ENCODE peak calls at places on chromosomes 3 and 15, in nine cellular contexts. N is transverse colon, Z is GM12892, F is ovary, G is body of pancreas, W is sigmoid colon, X is A549, Q is IMR-90, P is heart left ventricle. O is an unnamed sample.

GRCh38 chr3:13420817-13421755 is 964 bp upstream of the NUP210 start:
- DNase-seq in N (peak; percentile 60), Z (peak; percentile 52), F (no peak), G (no peak), W (no peak), X (no peak), Q (no peak), P (no peak), O (peak; percentile 50)

GRCh38 chr3:38354588-38355344 is 8.2 kb downstream of the XYLB start:
- DNase-seq in N (peak; percentile 53), Z (no peak), F (no peak), G (no peak), W (no peak), X (no peak), Q (peak; percentile 68), P (no peak), O (peak; percentile 58)

GRCh38 chr15:59160880-59161593 is 45.6 kb upstream of the LDHAL6B start:
- DNase-seq in N (no peak), Z (no peak), F (peak; percentile 41), G (no peak), W (no peak), X (peak; percentile 41), Q (peak; percentile 20), P (no peak), O (no peak)

GRCh38 chr3:111592143-111592542 is 3.0 kb downstream of the ZBED2 start:
- DNase-seq in N (no peak), Z (no peak), F (no peak), G (no peak), W (no peak), X (no peak), Q (peak; percentile 64), P (no peak), O (no peak)

GRCh38 chr15:78944202-78944625 is 632 bp downstream of the CTSH start:
- DNase-seq in N (peak; percentile 35), Z (no peak), F (no peak), G (no peak), W (no peak), X (no peak), Q (no peak), P (peak; percentile 51), O (no peak)

GRCh38 chr15:32730677-32731654 is 13.2 kb downstream of the GREM1 start:
- DNase-seq in N (peak; percentile 89), Z (no peak), F (no peak), G (peak; percentile 65), W (no peak), X (no peak), Q (no peak), P (no peak), O (peak; percentile 51)

GRCh38 chr3:7728566-7729519 is 772.8 kb upstream of the LMCD1 start:
- DNase-seq in N (no peak), Z (no peak), F (no peak), G (no peak), W (no peak), X (no peak), Q (no peak), P (no peak), O (no peak)

GRCh38 chr3:73827658-73828313 is 203.0 kb upstream of the PDZRN3 start:
- DNase-seq in N (peak; percentile 22), Z (no peak), F (no peak), G (no peak), W (no peak), X (no peak), Q (peak; percentile 37), P (no peak), O (no peak)

DNA sequence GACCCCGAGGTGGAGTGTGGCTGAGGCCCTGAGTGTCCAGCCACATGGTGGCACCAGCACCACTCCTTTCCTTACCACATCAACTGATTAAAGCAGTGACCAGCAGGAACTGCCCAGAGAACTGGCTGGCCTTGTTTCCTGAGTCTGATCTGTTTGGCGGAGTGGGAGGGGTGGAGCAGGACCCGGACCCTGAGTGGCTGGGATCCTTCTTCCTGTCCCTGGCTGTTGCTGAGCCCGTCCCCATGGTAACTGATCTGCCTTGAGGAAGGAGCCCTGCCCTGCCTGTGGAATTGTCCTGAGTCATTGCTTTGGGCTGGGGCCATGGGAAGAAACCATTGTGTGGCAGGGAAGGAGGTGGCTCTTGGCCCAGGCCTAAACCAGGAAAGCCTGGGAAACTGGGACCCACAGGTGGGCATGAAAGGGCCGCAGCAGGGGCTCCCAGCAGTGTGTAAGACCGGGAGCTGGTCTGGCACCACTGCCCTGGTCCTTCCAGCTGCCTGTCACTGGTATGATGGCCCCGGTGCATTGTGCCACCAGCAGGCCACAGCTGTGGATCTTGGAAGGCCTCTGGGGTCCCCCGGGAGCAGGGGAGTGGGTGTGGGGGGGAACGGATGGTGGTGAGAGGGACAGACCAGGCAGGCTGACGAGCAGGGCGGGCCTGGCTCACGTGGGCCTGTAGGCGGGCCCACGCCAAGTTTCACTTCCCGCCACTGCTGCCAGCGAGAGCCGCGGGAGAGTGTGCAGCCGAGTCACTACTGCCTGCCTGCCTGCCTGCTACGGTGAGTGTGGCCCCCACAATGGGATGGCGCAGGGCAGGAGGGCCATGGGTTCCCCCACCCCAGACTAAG is 19.2 kb downstream of the ATRIP start:
- DNase-seq in N (peak; percentile 95), Z (peak; percentile 97), F (peak; percentile 94), G (peak; percentile 98), W (peak; percentile 100), X (peak; percentile 97), Q (peak; percentile 100), P (peak; percentile 98), O (peak; percentile 93)
- TF ChIP-seq POLR2A in N (peak; percentile 94), Z (peak; percentile 98), F (peak; percentile 90), G (peak; percentile 98), W (peak; percentile 78), X (peak; percentile 58), Q (peak; percentile 65), P (peak; percentile 81), O (peak; percentile 87)

GRCh38 chr3:125357032-125357658 is 18.0 kb downstream of the ZNF148 start:
- DNase-seq in N (peak; percentile 26), Z (peak; percentile 58), F (peak; percentile 73), G (peak; percentile 36), W (peak; percentile 79), X (peak; percentile 53), Q (peak; percentile 36), P (peak; percentile 63), O (peak; percentile 61)
- TF ChIP-seq POLR2A in N (no peak), Z (peak; percentile 58), F (no peak), G (no peak), W (no peak), X (peak; percentile 43), Q (no peak), P (peak; percentile 51), O (no peak)

GRCh38 chr3:196969660-196970546 is 1.3 kb upstream of the PIGZ start:
- DNase-seq in N (peak; percentile 70), Z (peak; percentile 84), F (peak; percentile 74), G (peak; percentile 66), W (no peak), X (peak; percentile 68), Q (peak; percentile 35), P (peak; percentile 67), O (peak; percentile 90)

GRCh38 chr3:196966526-196967401 is 1.9 kb downstream of the PIGZ start:
- DNase-seq in N (no peak), Z (no peak), F (no peak), G (no peak), W (no peak), X (no peak), Q (no peak), P (no peak), O (no peak)

GRCh38 chr3:196967412-196968232 is 1.0 kb downstream of the PIGZ start:
- DNase-seq in N (no peak), Z (no peak), F (no peak), G (no peak), W (no peak), X (no peak), Q (no peak), P (no peak), O (no peak)

GRCh38 chr3:196969001-196969659 is 497 bp upstream of the PIGZ start:
- DNase-seq in N (peak; percentile 43), Z (peak; percentile 55), F (no peak), G (no peak), W (no peak), X (no peak), Q (no peak), P (no peak), O (peak; percentile 58)

DNA sequence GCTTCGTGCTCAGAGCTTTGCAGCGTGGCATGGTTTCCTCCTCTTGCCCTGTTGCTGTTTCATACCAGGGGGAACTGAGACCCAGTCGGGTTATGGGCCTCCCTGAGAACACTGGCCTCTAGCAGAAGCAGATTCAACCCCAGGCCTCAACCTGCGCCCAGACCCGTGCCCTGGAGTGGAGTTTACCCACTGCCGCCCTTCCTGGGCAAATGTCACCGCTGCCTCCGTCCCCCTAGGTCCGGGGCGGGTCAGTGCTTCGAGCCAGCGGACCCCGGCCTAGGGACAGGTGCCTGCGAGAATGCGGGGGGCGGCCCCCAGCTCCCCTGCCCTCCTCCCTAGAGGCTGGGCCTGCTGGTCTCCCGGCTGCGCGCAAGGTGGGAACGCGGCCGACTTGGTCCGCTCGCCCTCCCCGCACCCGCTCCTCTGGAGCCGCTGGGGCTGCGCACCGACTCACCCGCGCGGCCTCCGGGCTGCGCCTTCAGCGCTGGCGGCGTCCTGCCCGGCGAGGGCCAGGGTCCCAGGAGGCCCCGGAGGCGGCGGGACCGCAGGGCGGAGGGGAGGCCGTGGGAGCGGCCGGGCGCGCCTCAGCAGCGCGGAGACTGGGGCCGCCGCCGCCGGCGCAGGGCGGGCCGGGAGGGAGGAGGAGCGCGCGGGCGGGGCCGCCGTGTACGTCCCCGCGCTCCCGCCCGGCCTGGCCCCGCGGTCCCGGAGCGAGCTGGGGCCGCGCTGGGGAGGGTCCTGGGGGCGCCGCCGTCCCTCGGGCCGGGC is at the start of gene PIGZ:
- DNase-seq in N (peak; percentile 64), Z (peak; percentile 63), F (peak; percentile 45), G (peak; percentile 36), W (no peak), X (no peak), Q (no peak), P (peak; percentile 54), O (peak; percentile 73)
- TF ChIP-seq POLR2A in N (no peak), Z (peak; percentile 46), F (no peak), G (no peak), W (no peak), X (peak; percentile 26), Q (no peak), P (no peak), O (no peak)

GRCh38 chr3:105653161-105653560 is 215.7 kb downstream of the CBLB start:
- DNase-seq in N (no peak), Z (no peak), F (no peak), G (no peak), W (no peak), X (no peak), Q (no peak), P (no peak), O (no peak)

GRCh38 chr3:105649469-105649868 is 219.3 kb downstream of the CBLB start:
- DNase-seq in N (no peak), Z (no peak), F (no peak), G (no peak), W (no peak), X (no peak), Q (no peak), P (no peak), O (no peak)

GRCh38 chr3:105656607-105657504 is 212.0 kb downstream of the CBLB start:
- DNase-seq in N (no peak), Z (no peak), F (no peak), G (no peak), W (no peak), X (no peak), Q (no peak), P (no peak), O (no peak)

DNA sequence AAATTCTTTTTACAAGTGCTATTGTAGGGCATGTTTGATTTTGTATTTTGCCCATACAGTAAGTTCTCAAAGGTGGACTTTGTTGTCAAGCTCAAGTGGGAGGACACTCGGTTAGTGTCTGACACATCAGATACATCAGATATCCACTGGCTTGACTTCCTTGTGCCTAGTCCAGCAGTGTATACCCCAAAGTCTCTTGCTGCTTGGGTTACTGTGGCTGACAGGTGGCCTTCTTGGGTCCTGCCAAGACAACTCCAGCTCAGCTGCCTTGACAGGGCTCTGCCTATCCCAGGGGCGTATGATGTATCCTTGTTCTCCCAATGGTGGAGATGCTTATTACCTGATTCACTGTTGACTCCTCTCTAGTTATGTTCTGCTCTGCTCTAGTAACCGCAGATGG is 214.9 kb downstream of the CBLB start:
- DNase-seq in N (no peak), Z (no peak), F (no peak), G (no peak), W (no peak), X (no peak), Q (no peak), P (no peak), O (no peak)
- TF ChIP-seq POLR2A in N (no peak), Z (no peak), F (no peak), G (no peak), W (no peak), X (no peak), Q (no peak), P (no peak), O (no peak)

O was measured in erythroblast.